ENCODE peak calls at places on chromosome 11, in seven cellular contexts. K, G, Z, P, V, E and T are unnamed samples.

GRCh38 chr11:117183724-117184349 is 5.3 kb downstream of the SIDT2 start:
- DNase-seq in E (peak; percentile 10), Z (peak; percentile 81), K (no peak), G (no peak), P (no peak), V (no peak), T (no peak)

GRCh38 chr11:90204832-90205646 is 17.8 kb downstream of the CHORDC1 start:
- DNase-seq in P (no peak), G (no peak), Z (no peak), V (peak; percentile 32), K (no peak), E (no peak), T (no peak)

GRCh38 chr11:77522215-77522614 is 48.3 kb upstream of the PAK1 start:
- DNase-seq in P (no peak), E (no peak), V (no peak), Z (no peak), G (no peak), K (no peak), T (no peak)

GRCh38 chr11:9530020-9530628 is 43.3 kb upstream of the WEE1 start:
- DNase-seq in G (no peak), V (no peak), P (no peak), K (no peak), Z (peak; percentile 48), E (no peak), T (no peak)

GRCh38 chr11:69516526-69516925 is 35.1 kb downstream of the LINC01488 start:
- DNase-seq in V (no peak), K (no peak), Z (no peak), G (no peak), P (no peak), E (no peak), T (no peak)

GRCh38 chr11:102518296-102519094 is 12.1 kb downstream of the MMP7 start:
- DNase-seq in Z (no peak), E (no peak), V (no peak), G (no peak), K (no peak), P (no peak), T (no peak)

GRCh38 chr11:75432911-75433321 is at the start of gene KLHL35:
- DNase-seq in Z (no peak), K (no peak), E (no peak), V (no peak), G (no peak), P (no peak), T (no peak)

GRCh38 chr11:96393753-96394348 is 4.0 kb downstream of the JRKL start:
- DNase-seq in G (no peak), Z (no peak), V (peak; percentile 20), P (no peak), K (no peak), E (no peak), T (no peak)

GRCh38 chr11:12113294-12113693 is 2.9 kb downstream of the MICAL2 start:
- DNase-seq in K (no peak), P (no peak), V (no peak), G (no peak), E (no peak), Z (no peak), T (no peak)

GRCh38 chr11:14290422-14290821 is 68.6 kb downstream of the RRAS2 start:
- DNase-seq in G (no peak), K (no peak), Z (no peak), E (no peak), P (no peak), V (no peak), T (no peak)

GRCh38 chr11:134270250-134270714 is 5.9 kb upstream of the GLB1L3 start:
- DNase-seq in Z (no peak), V (peak; percentile 31), G (no peak), K (no peak), P (no peak), E (no peak), T (no peak)

GRCh38 chr11:67269401-67270255 is 3.4 kb downstream of the GRK2 start:
- DNase-seq in Z (no peak), P (peak; percentile 61), E (peak; percentile 21), V (no peak), G (no peak), K (peak; percentile 73), T (peak; percentile 40)

GRCh38 chr11:9759519-9760179 is 95.8 kb downstream of the SWAP70 start:
- DNase-seq in E (peak; percentile 87), P (peak; percentile 90), Z (peak; percentile 84), G (peak; percentile 97), V (peak; percentile 93), K (peak; percentile 86), T (peak; percentile 56)

GRCh38 chr11:7384691-7385090 is 100.6 kb upstream of the OLFML1 start:
- DNase-seq in Z (no peak), V (no peak), G (no peak), E (no peak), K (no peak), P (no peak), T (no peak)

GRCh38 chr11:118924591-118925585 is 838 bp downstream of the BCL9L start:
- DNase-seq in V (no peak), G (no peak), K (peak; percentile 64), Z (no peak), P (peak; percentile 75), E (peak; percentile 61), T (peak; percentile 73)

GRCh38 chr11:35954205-35954604 is 10.3 kb downstream of the LDLRAD3 start:
- DNase-seq in V (no peak), E (no peak), Z (peak; percentile 36), K (no peak), P (no peak), G (no peak), T (no peak)

GRCh38 chr11:24623121-24623520 is 126.3 kb downstream of the LUZP2 start:
- DNase-seq in K (no peak), V (no peak), P (no peak), E (no peak), Z (no peak), G (no peak), T (no peak)

GRCh38 chr11:5288108-5288911 is 13.4 kb downstream of the OR51B4 start:
- DNase-seq in P (no peak), V (no peak), K (no peak), G (no peak), Z (no peak), E (no peak), T (no peak)

GRCh38 chr11:5293028-5293427 is 8.7 kb downstream of the OR51B4 start:
- DNase-seq in P (no peak), V (no peak), E (no peak), Z (no peak), G (no peak), K (no peak), T (no peak)

GRCh38 chr11:5289696-5290095 is 12.1 kb downstream of the OR51B4 start:
- DNase-seq in P (no peak), G (no peak), E (no peak), K (no peak), Z (no peak), V (no peak), T (no peak)

GRCh38 chr11:5288912-5289525 is 12.7 kb downstream of the OR51B4 start:
- DNase-seq in E (no peak), P (no peak), G (no peak), Z (no peak), K (no peak), V (no peak), T (no peak)

DNA sequence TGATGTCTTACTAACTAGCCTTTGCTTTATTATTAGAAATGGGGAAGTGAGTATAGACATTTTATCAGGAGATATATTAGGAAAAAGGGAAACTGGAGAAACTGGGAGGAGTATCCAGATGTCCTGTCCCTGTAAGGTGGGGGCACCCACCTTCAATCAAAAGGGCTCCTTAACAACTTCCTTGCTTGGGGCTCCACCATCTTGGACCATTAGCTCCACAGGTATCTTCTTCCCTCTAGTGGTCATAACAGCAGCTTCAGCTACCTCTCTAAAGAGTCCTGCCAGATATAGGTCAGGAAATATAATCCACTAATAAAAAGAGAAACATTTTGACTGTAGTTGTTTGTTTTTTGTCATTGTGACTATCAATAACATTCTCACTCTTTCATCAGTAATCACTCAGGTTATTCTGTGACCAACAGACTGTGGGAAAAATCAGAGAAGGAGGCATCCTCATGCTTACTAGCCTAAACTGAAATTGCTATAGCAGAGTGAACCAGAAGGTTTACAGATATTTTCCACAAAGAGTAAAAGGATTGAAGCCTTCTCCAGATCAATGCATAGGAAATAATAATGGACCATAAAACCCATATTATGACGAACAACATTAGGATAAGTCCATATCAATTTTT is 10.4 kb downstream of the OR51B4 start:
- DNase-seq in P (no peak), E (no peak), K (no peak), G (peak; percentile 22), Z (no peak), V (peak; percentile 47), T (no peak)
- TF ChIP-seq POLR2A in P (no peak), E (no peak), K (no peak), G (no peak), Z (no peak), V (no peak), T (no peak)

GRCh38 chr11:65897020-65897471 is 3.1 kb downstream of the FOSL1 start:
- DNase-seq in V (no peak), K (no peak), G (no peak), Z (no peak), P (no peak), E (no peak), T (no peak)
- TF ChIP-seq POLR2A in V (no peak), K (no peak), G (no peak), Z (no peak), P (no peak), E (no peak), T (no peak)

GRCh38 chr11:60915250-60915914 is 1.4 kb downstream of the TMEM109 start:
- DNase-seq in Z (peak; percentile 77), V (peak; percentile 69), K (peak; percentile 79), E (peak; percentile 50), P (peak; percentile 69), G (no peak), T (peak; percentile 61)
- TF ChIP-seq POLR2A in Z (no peak), V (no peak), K (no peak), E (no peak), P (no peak), G (no peak), T (no peak)

DNA sequence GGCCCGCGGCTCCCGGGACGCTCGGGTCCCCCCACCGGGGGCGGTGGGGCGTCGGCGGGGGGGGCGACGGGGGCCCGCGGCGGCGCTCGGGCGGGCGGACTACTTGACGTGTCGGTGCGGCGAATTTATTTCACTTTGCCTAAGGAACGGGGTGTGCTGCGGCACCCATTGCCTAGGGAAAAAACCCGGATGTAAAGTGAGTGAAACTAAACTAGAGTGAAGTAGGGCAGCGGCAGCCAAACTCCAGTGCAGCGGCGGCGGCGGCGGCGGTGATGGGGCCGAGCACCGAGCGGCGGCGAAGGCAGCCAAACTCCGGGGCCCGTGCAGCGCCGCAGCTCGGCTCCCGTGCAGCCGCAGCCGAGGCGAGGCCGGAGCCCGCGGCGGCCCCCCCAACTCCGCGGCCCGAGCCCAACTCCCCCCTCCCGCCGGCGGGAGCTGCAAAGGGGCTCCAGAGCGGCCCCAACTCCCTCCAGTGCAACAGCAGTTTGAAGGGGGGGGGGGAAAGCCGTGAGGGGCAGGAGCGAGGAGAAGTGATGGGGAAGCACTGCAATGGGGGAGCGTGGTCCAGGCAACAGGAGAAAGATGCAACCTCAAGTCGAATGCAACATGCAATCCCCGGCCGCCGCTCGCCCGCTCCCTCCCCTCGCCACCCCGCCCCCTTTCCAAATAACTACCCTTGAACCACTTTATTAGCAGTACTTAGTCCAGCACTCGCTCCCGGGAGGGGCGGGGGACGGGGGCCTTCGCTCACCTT is 647 bp upstream of the PHF21A start:
- DNase-seq in Z (peak; percentile 79), P (peak; percentile 82), V (peak; percentile 65), G (peak; percentile 62), E (peak; percentile 86), K (peak; percentile 85), T (peak; percentile 84)
- TF ChIP-seq POLR2A in Z (peak; percentile 35), P (no peak), V (peak; percentile 47), G (peak; percentile 14), E (peak; percentile 20), K (peak; percentile 9), T (peak; percentile 14)